ENCODE peak calls at places on chromosomes 7 and 10, in four cellular contexts. Y, D, T and U are unnamed samples.

GRCh38 chr7:155809947-155810606 is 2.2 kb downstream of the SHH start:
- DNase-seq in D (no peak), Y (no peak), T (no peak), U (no peak)

GRCh38 chr7:116772423-116772852 is 89.9 kb upstream of the CAPZA2 start:
- DNase-seq in D (peak; percentile 93), Y (no peak), T (peak; percentile 42), U (peak; percentile 84)

GRCh38 chr10:113126506-113127192 is 176.6 kb downstream of the TCF7L2 start:
- DNase-seq in D (peak; percentile 76), Y (peak; percentile 23), T (no peak), U (peak; percentile 76)

GRCh38 chr10:44193156-44193555 is 191.7 kb downstream of the CXCL12 start:
- DNase-seq in Y (no peak), T (no peak), D (no peak), U (no peak)

GRCh38 chr10:110993024-110993693 is 73.8 kb downstream of the SHOC2 start:
- DNase-seq in D (no peak), T (peak; percentile 42), Y (no peak), U (peak; percentile 91)

GRCh38 chr10:89518876-89519842 is 16.2 kb downstream of the SLC16A12 start:
- DNase-seq in Y (no peak), T (no peak), D (no peak), U (peak; percentile 46)

GRCh38 chr10:112558476-112559166 is 111.6 kb downstream of the VTI1A start:
- DNase-seq in D (no peak), Y (no peak), T (no peak), U (no peak)

GRCh38 chr7:147879116-147879750 is 711.3 kb upstream of the C7orf33 start:
- DNase-seq in T (no peak), D (no peak), Y (no peak), U (no peak)

GRCh38 chr10:43000021-43000411 is 76.9 kb upstream of the RET start:
- DNase-seq in Y (no peak), T (no peak), D (no peak), U (no peak)

GRCh38 chr10:71728218-71728737 is 8.7 kb upstream of the C10orf105 start:
- DNase-seq in T (no peak), Y (no peak), D (no peak), U (no peak)

GRCh38 chr10:22086730-22087364 is 83.3 kb upstream of the DNAJC1 start:
- DNase-seq in Y (peak; percentile 82), D (no peak), T (no peak), U (peak; percentile 54)

GRCh38 chr7:127704211-127704610 is 52.2 kb downstream of the SND1 start:
- DNase-seq in Y (no peak), D (no peak), T (no peak), U (no peak)

GRCh38 chr7:36128448-36129047 is 24.5 kb upstream of the EEPD1 start:
- DNase-seq in T (no peak), D (peak; percentile 92), Y (peak; percentile 19), U (peak; percentile 91)

GRCh38 chr10:43823237-43823605 is 174.5 kb upstream of the ZNF32 start:
- DNase-seq in Y (no peak), T (no peak), D (no peak), U (no peak)

GRCh38 chr7:95430864-95431263 is 4.0 kb downstream of the PON2 start:
- DNase-seq in D (no peak), Y (no peak), T (no peak), U (peak; percentile 19)

DNA sequence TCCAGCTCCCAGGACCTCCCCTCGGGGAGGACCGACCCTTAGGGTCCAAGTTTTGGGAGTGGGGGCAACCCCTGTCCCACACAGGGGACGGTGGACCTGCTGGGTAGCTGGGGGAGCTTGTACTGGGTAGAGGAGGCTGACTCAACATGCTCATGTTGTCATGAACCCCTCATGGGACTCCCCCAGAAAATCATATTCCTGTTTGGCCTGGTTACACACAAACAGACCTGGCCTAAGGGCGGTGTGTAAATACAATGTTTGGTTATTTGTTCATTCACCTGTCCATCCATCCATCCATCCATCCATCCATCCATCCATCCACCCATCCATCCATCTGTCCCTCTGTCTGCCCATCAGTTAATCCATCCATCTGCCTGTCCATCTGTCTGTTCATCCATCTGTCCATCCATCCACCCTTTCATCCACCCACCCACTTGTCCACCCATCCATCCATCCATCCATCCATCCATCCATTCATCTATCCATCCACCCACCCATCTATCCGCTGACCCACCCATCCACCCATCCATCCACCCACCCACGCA is 92.9 kb downstream of the DNAJB6 start:
- DNase-seq in T (no peak), D (no peak), Y (no peak), U (no peak)
- H3K9me1 ChIP-seq in T (no peaks in the 10 kb centered on the region), D (no peaks in the 10 kb centered on the region), Y (peaks cover 4% of the 10 kb centered on the region), U (peaks cover 7% of the 10 kb centered on the region)

GRCh38 chr7:89554209-89554608 is 600.1 kb upstream of the STEAP1 start:
- DNase-seq in T (no peak), Y (no peak), D (no peak), U (no peak)
- H3K9me1 ChIP-seq in T (no peaks in the 10 kb centered on the region), Y (no peaks in the 10 kb centered on the region), D (no peaks in the 10 kb centered on the region), U (no peaks in the 10 kb centered on the region)

DNA sequence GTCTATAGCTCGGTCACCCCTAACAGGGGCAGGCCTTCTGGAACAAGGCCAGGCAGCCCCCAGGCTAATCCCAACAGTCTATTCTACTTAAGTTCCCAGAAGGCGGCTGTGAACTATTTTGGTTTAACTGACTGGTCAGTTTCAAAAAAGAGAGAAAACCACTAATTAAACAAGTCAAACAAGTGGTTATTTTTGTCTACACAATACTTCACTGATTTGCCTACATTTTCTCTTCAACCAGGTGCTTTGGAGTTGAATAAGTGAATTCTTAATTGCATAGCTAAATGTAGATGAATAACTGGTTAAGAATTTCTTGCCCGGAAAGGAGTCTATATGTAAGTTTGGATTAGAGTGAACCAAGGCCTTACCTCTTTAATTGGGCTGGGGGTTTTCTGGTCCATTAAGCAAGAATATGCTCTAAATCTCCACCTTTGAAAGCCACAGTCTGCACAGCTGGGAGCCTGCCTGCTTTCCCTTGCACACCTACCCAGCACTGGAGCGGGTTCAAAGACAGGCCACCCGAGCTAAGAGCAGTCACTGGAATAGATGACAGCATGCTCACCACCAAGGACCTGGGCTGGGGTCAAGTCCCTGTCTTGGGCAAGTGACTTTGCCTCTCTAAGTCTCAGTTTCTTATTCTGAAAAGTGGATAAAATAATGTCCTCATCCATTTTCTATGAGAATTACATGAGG is 70.4 kb downstream of the TBXAS1 start:
- DNase-seq in T (no peak), Y (no peak), D (no peak), U (no peak)
- H3K9me1 ChIP-seq in T (no peaks in the 10 kb centered on the region), Y (no peaks in the 10 kb centered on the region), D (no peaks in the 10 kb centered on the region), U (peaks cover 2% of the 10 kb centered on the region)

GRCh38 chr10:114940735-114941134 is 2.7 kb downstream of the TRUB1 start:
- DNase-seq in T (no peak), D (no peak), Y (no peak), U (peak; percentile 60)

GRCh38 chr10:114943000-114943399 is 5.0 kb downstream of the TRUB1 start:
- DNase-seq in Y (no peak), D (no peak), T (no peak), U (no peak)

GRCh38 chr10:114937962-114938817 is at the start of gene TRUB1:
- DNase-seq in T (peak; percentile 63), D (peak; percentile 95), Y (peak; percentile 91), U (peak; percentile 98)

GRCh38 chr10:114933588-114933987 is 4.4 kb upstream of the TRUB1 start:
- DNase-seq in Y (no peak), D (no peak), T (no peak), U (peak; percentile 30)

GRCh38 chr10:114938818-114939193 is 811 bp downstream of the TRUB1 start:
- DNase-seq in D (no peak), T (no peak), Y (no peak), U (no peak)
- H3K9me1 ChIP-seq in D (peaks cover 2% of the 10 kb centered on the region), T (no peaks in the 10 kb centered on the region), Y (no peaks in the 10 kb centered on the region), U (peaks cover 3% of the 10 kb centered on the region)

DNA sequence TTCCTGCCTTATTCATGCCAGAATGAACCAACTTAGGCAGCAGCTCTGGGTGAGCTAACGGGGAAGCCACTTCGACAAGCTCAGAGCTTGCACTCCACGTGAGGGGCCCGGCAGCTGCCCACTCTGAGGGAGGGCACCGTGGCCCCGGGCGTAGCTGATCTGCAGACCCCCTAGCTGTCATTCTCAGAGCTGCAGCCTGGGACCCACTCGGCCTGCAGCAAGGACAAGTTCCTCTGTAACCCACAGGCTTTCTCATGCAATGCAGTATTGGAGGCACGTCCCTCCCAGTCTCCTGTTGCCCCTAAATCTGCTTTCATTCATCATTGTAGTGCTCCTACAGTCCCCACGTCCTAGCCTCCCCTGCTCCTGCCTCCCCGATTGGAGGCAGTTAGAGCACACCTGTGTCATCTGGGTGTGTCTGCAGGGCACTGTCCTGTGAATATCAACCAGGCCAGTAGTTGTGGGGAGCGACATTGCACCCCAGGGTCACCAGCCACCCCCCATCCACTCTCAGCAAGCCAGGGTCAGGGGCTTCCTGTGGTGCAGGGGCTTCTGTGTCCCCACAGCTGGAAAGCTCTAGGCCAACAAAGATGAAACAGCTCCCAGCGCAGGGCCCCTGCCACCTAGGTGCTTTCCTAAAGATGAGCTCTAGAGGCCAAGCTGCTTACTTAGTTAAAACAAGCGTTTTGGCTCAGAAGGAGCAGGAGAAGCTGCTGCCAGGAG is 333.7 kb downstream of the ADARB2 start:
- DNase-seq in D (no peak), T (no peak), Y (no peak), U (no peak)
- H3K9me1 ChIP-seq in D (no peaks in the 10 kb centered on the region), T (no peaks in the 10 kb centered on the region), Y (no peaks in the 10 kb centered on the region), U (no peaks in the 10 kb centered on the region)

GRCh38 chr7:4179616-4180380 is 502.3 kb upstream of the FOXK1 start:
- DNase-seq in D (no peak), Y (no peak), T (no peak), U (no peak)
- H3K9me1 ChIP-seq in D (no peaks in the 10 kb centered on the region), Y (no peaks in the 10 kb centered on the region), T (no peaks in the 10 kb centered on the region), U (no peaks in the 10 kb centered on the region)

GRCh38 chr7:2689343-2689847 is 1.4 kb downstream of the AMZ1 start:
- DNase-seq in T (no peak), Y (no peak), D (no peak), U (no peak)

GRCh38 chr7:2688409-2689342 is 674 bp downstream of the AMZ1 start:
- DNase-seq in D (no peak), T (no peak), Y (no peak), U (no peak)

GRCh38 chr7:2691223-2691818 is 3.3 kb downstream of the AMZ1 start:
- DNase-seq in Y (no peak), T (no peak), D (no peak), U (no peak)

GRCh38 chr7:2689951-2690705 is 2.1 kb downstream of the AMZ1 start:
- DNase-seq in Y (no peak), D (no peak), T (no peak), U (peak; percentile 53)

GRCh38 chr7:2692543-2692942 is 4.5 kb downstream of the AMZ1 start:
- DNase-seq in D (no peak), Y (no peak), T (no peak), U (no peak)
- H3K9me1 ChIP-seq in D (no peaks in the 10 kb centered on the region), Y (no peaks in the 10 kb centered on the region), T (no peaks in the 10 kb centered on the region), U (no peaks in the 10 kb centered on the region)